ENCODE peak calls at places on chromosomes 5 and 9, in five cellular contexts. L is CD4-positive, alpha-beta T cell; H is left lobe of liver; M is NCI-H1105 treated with DMSO at 0.1 percent for 48 hours; S is KBM-7. U is an unnamed sample.

GRCh38 chr5:80156156-80156555 is 99.7 kb downstream of the SERINC5 start:
- DNase-seq in L (no peak), H (no peak), S (no peak), M (no peak), U (no peak)

GRCh38 chr5:54645888-54646284 is 128.3 kb downstream of the SNX18 start:
- DNase-seq in M (no peak), H (no peak), L (no peak), S (no peak), U (no peak)

GRCh38 chr9:126703330-126704156 is 89.8 kb downstream of the LMX1B start:
- DNase-seq in H (peak; percentile 26), L (no peak), S (no peak), M (no peak), U (no peak)

GRCh38 chr9:2740616-2741015 is 23.3 kb downstream of the KCNV2 start:
- DNase-seq in L (no peak), M (no peak), H (no peak), S (no peak), U (no peak)

GRCh38 chr9:125241863-125242739 is 958 bp upstream of the HSPA5 start:
- DNase-seq in S (no peak), L (no peak), H (no peak), M (no peak), U (no peak)

GRCh38 chr5:72205431-72206009 is 98.2 kb downstream of the MAP1B start:
- DNase-seq in M (no peak), H (no peak), L (no peak), S (no peak), U (no peak)

GRCh38 chr9:93892748-93893147 is 62.4 kb downstream of the BARX1 start:
- DNase-seq in S (no peak), H (peak; percentile 4), M (no peak), L (no peak), U (no peak)

GRCh38 chr9:76873056-76873792 is 32.7 kb downstream of the PRUNE2 start:
- DNase-seq in M (peak; percentile 22), H (no peak), S (no peak), L (no peak), U (no peak)

GRCh38 chr5:91332267-91333044 is 50.7 kb downstream of the ARRDC3 start:
- DNase-seq in M (no peak), S (no peak), L (no peak), H (no peak), U (peak; percentile 52)

GRCh38 chr5:91109634-91110033 is 273.5 kb downstream of the ARRDC3 start:
- DNase-seq in M (no peak), H (no peak), S (no peak), L (no peak), U (no peak)

GRCh38 chr9:30172206-30172605 is 2212.2 kb upstream of the ACO1 start:
- DNase-seq in L (no peak), M (no peak), S (no peak), H (no peak), U (peak; percentile 13)

GRCh38 chr9:119375892-119376291 is 6.7 kb upstream of the BRINP1 start:
- DNase-seq in M (peak; percentile 18), L (no peak), S (peak; percentile 49), H (no peak), U (peak; percentile 31)

GRCh38 chr5:150175536-150175935 is 9.0 kb downstream of the CDX1 start:
- DNase-seq in H (no peak), M (no peak), S (peak; percentile 41), L (no peak), U (no peak)

GRCh38 chr9:109311731-109312130 is 9.1 kb downstream of the EPB41L4B start:
- DNase-seq in M (no peak), L (no peak), S (no peak), H (no peak), U (no peak)

GRCh38 chr5:113663879-113664278 is 150.4 kb downstream of the YTHDC2 start:
- DNase-seq in S (peak; percentile 19), M (no peak), L (no peak), H (peak; percentile 73), U (no peak)

GRCh38 chr5:167853421-167853820 is 438.0 kb upstream of the WWC1 start:
- DNase-seq in M (no peak), S (no peak), H (no peak), L (no peak), U (no peak)

GRCh38 chr5:129906177-129906887 is 2.1 kb downstream of the CHSY3 start:
- DNase-seq in S (peak; percentile 12), H (peak; percentile 71), M (no peak), L (no peak), U (no peak)

GRCh38 chr9:88173378-88173999 is 35.2 kb upstream of the SPATA31C2 start:
- DNase-seq in S (peak; percentile 89), H (no peak), L (peak; percentile 28), M (peak; percentile 29), U (peak; percentile 48)

GRCh38 chr9:21165516-21165915 is 944 bp downstream of the IFNA21 start:
- DNase-seq in L (no peak), H (no peak), S (no peak), M (no peak), U (no peak)

GRCh38 chr5:10056228-10056760 is 193.4 kb downstream of the ATPSCKMT start:
- DNase-seq in S (no peak), H (no peak), M (no peak), L (no peak), U (no peak)

GRCh38 chr9:112970939-112971338 is 41.1 kb downstream of the ZNF883 start:
- DNase-seq in H (no peak), S (peak; percentile 6), L (no peak), M (peak; percentile 48), U (no peak)

GRCh38 chr5:155943516-155944407 is 383.2 kb upstream of the SGCD start:
- DNase-seq in L (no peak), M (peak; percentile 51), H (peak; percentile 56), S (peak; percentile 16), U (no peak)

GRCh38 chr9:115739096-115739875 is 414.3 kb upstream of the PAPPA start:
- DNase-seq in M (no peak), H (no peak), L (no peak), S (no peak), U (no peak)

GRCh38 chr9:70020217-70020616 is 23.4 kb upstream of the MAMDC2 start:
- DNase-seq in M (peak; percentile 1), S (no peak), H (no peak), L (no peak), U (no peak)

GRCh38 chr9:124054671-124055212 is 43.2 kb downstream of the LHX2 start:
- DNase-seq in M (no peak), S (peak; percentile 73), L (no peak), H (no peak), U (no peak)

GRCh38 chr5:154478224-154478565 is at the start of gene HAND1:
- DNase-seq in S (no peak), L (no peak), M (peak; percentile 72), H (no peak), U (no peak)

GRCh38 chr5:59640411-59640810 is 253.1 kb downstream of the PDE4D start:
- DNase-seq in L (no peak), H (no peak), M (no peak), S (no peak), U (no peak)